ENCODE peak calls at places on chromosomes 7 and 10, in five cellular contexts. One of them, this sample, is unnamed.

GRCh38 chr10:71584902-71585578 is 134.5 kb downstream of the C10orf105 start:
- DNase-seq in M059J: no peak
- DNase-seq in activated T-cell treated with anti-CD3 and anti-CD28 coated beads, Interleukin-2, amount 50 U/mL, for 24 hours: no peak
- DNase-seq in activated CD4-positive, alpha-beta T cell treated with anti-CD3 and anti-CD28 coated beads for 1 hour: no peak
- DNase-seq in sigmoid colon: no peak
- DNase-seq in this sample: no peak

GRCh38 chr10:58662314-58662713 is 149.6 kb downstream of the BICC1 start:
- DNase-seq in activated CD4-positive, alpha-beta T cell treated with anti-CD3 and anti-CD28 coated beads for 1 hour: no peak
- DNase-seq in sigmoid colon: no peak
- DNase-seq in M059J: peak
- DNase-seq in activated T-cell treated with anti-CD3 and anti-CD28 coated beads, Interleukin-2, amount 50 U/mL, for 24 hours: no peak
- DNase-seq in this sample: no peak

GRCh38 chr10:19749185-19749729 is 67.0 kb upstream of the PLXDC2 start:
- DNase-seq in M059J: peak
- DNase-seq in activated T-cell treated with anti-CD3 and anti-CD28 coated beads, Interleukin-2, amount 50 U/mL, for 24 hours: no peak
- DNase-seq in sigmoid colon: no peak
- DNase-seq in activated CD4-positive, alpha-beta T cell treated with anti-CD3 and anti-CD28 coated beads for 1 hour: no peak
- DNase-seq in this sample: no peak

GRCh38 chr10:118488710-118489497 is 106.5 kb downstream of the PRLHR start:
- DNase-seq in activated CD4-positive, alpha-beta T cell treated with anti-CD3 and anti-CD28 coated beads for 1 hour: no peak
- DNase-seq in activated T-cell treated with anti-CD3 and anti-CD28 coated beads, Interleukin-2, amount 50 U/mL, for 24 hours: no peak
- DNase-seq in M059J: peak
- DNase-seq in sigmoid colon: no peak
- DNase-seq in this sample: no peak

GRCh38 chr7:107150375-107151073 is 18.3 kb upstream of the HBP1 start:
- DNase-seq in sigmoid colon: peak
- DNase-seq in activated CD4-positive, alpha-beta T cell treated with anti-CD3 and anti-CD28 coated beads for 1 hour: peak
- DNase-seq in activated T-cell treated with anti-CD3 and anti-CD28 coated beads, Interleukin-2, amount 50 U/mL, for 24 hours: peak
- DNase-seq in M059J: peak
- DNase-seq in this sample: no peak

GRCh38 chr7:85475071-85475470 is 288.2 kb upstream of the SEMA3D start:
- DNase-seq in activated T-cell treated with anti-CD3 and anti-CD28 coated beads, Interleukin-2, amount 50 U/mL, for 24 hours: no peak
- DNase-seq in M059J: no peak
- DNase-seq in activated CD4-positive, alpha-beta T cell treated with anti-CD3 and anti-CD28 coated beads for 1 hour: no peak
- DNase-seq in sigmoid colon: no peak
- DNase-seq in this sample: no peak

GRCh38 chr10:1084011-1084950 is 28.1 kb downstream of the WDR37 start:
- DNase-seq in sigmoid colon: no peak
- DNase-seq in activated T-cell treated with anti-CD3 and anti-CD28 coated beads, Interleukin-2, amount 50 U/mL, for 24 hours: no peak
- DNase-seq in M059J: no peak
- DNase-seq in activated CD4-positive, alpha-beta T cell treated with anti-CD3 and anti-CD28 coated beads for 1 hour: no peak
- DNase-seq in this sample: no peak

GRCh38 chr7:64277630-64278029 is 36.1 kb upstream of the ZNF736 start:
- DNase-seq in M059J: no peak
- DNase-seq in activated T-cell treated with anti-CD3 and anti-CD28 coated beads, Interleukin-2, amount 50 U/mL, for 24 hours: no peak
- DNase-seq in sigmoid colon: no peak
- DNase-seq in activated CD4-positive, alpha-beta T cell treated with anti-CD3 and anti-CD28 coated beads for 1 hour: no peak
- DNase-seq in this sample: no peak

GRCh38 chr7:42151309-42151708 is 85.7 kb downstream of the GLI3 start:
- DNase-seq in activated T-cell treated with anti-CD3 and anti-CD28 coated beads, Interleukin-2, amount 50 U/mL, for 24 hours: no peak
- DNase-seq in sigmoid colon: no peak
- DNase-seq in M059J: no peak
- DNase-seq in activated CD4-positive, alpha-beta T cell treated with anti-CD3 and anti-CD28 coated beads for 1 hour: no peak
- DNase-seq in this sample: no peak

GRCh38 chr7:55130554-55131198 is 111.9 kb downstream of the EGFR start:
- DNase-seq in activated T-cell treated with anti-CD3 and anti-CD28 coated beads, Interleukin-2, amount 50 U/mL, for 24 hours: no peak
- DNase-seq in sigmoid colon: peak
- DNase-seq in activated CD4-positive, alpha-beta T cell treated with anti-CD3 and anti-CD28 coated beads for 1 hour: no peak
- DNase-seq in M059J: peak
- DNase-seq in this sample: no peak

GRCh38 chr7:620052-620451 is 100.4 kb upstream of the PDGFA start:
- DNase-seq in sigmoid colon: no peak
- DNase-seq in M059J: peak
- DNase-seq in activated CD4-positive, alpha-beta T cell treated with anti-CD3 and anti-CD28 coated beads for 1 hour: no peak
- DNase-seq in activated T-cell treated with anti-CD3 and anti-CD28 coated beads, Interleukin-2, amount 50 U/mL, for 24 hours: peak
- DNase-seq in this sample: no peak

GRCh38 chr10:60714242-60714641 is 64.0 kb upstream of the CDK1 start:
- DNase-seq in activated T-cell treated with anti-CD3 and anti-CD28 coated beads, Interleukin-2, amount 50 U/mL, for 24 hours: no peak
- DNase-seq in sigmoid colon: no peak
- DNase-seq in activated CD4-positive, alpha-beta T cell treated with anti-CD3 and anti-CD28 coated beads for 1 hour: no peak
- DNase-seq in M059J: no peak
- DNase-seq in this sample: no peak

GRCh38 chr7:87600130-87601124 is at the start of gene ABCB1:
- DNase-seq in activated CD4-positive, alpha-beta T cell treated with anti-CD3 and anti-CD28 coated beads for 1 hour: peak
- DNase-seq in sigmoid colon: peak
- DNase-seq in M059J: peak
- DNase-seq in activated T-cell treated with anti-CD3 and anti-CD28 coated beads, Interleukin-2, amount 50 U/mL, for 24 hours: peak
- DNase-seq in this sample: peak

GRCh38 chr7:140435252-140435895 is 31.5 kb downstream of the RAB19 start:
- DNase-seq in activated T-cell treated with anti-CD3 and anti-CD28 coated beads, Interleukin-2, amount 50 U/mL, for 24 hours: no peak
- DNase-seq in activated CD4-positive, alpha-beta T cell treated with anti-CD3 and anti-CD28 coated beads for 1 hour: no peak
- DNase-seq in M059J: no peak
- DNase-seq in sigmoid colon: peak
- DNase-seq in this sample: no peak

GRCh38 chr7:111531993-111532392 is 30.3 kb downstream of the IMMP2L start:
- DNase-seq in M059J: no peak
- DNase-seq in activated CD4-positive, alpha-beta T cell treated with anti-CD3 and anti-CD28 coated beads for 1 hour: no peak
- DNase-seq in activated T-cell treated with anti-CD3 and anti-CD28 coated beads, Interleukin-2, amount 50 U/mL, for 24 hours: no peak
- DNase-seq in sigmoid colon: no peak
- DNase-seq in this sample: no peak

GRCh38 chr10:45198596-45199379 is 116.6 kb downstream of the OR13A1 start:
- DNase-seq in sigmoid colon: no peak
- DNase-seq in activated T-cell treated with anti-CD3 and anti-CD28 coated beads, Interleukin-2, amount 50 U/mL, for 24 hours: no peak
- DNase-seq in M059J: no peak
- DNase-seq in activated CD4-positive, alpha-beta T cell treated with anti-CD3 and anti-CD28 coated beads for 1 hour: no peak
- DNase-seq in this sample: no peak

GRCh38 chr10:124381011-124381591 is 37.6 kb downstream of the OAT start:
- DNase-seq in sigmoid colon: peak
- DNase-seq in M059J: peak
- DNase-seq in activated T-cell treated with anti-CD3 and anti-CD28 coated beads, Interleukin-2, amount 50 U/mL, for 24 hours: no peak
- DNase-seq in activated CD4-positive, alpha-beta T cell treated with anti-CD3 and anti-CD28 coated beads for 1 hour: no peak
- DNase-seq in this sample: no peak

GRCh38 chr7:35802649-35803048 is 1.8 kb downstream of the SEPTIN7 start:
- DNase-seq in sigmoid colon: no peak
- DNase-seq in activated CD4-positive, alpha-beta T cell treated with anti-CD3 and anti-CD28 coated beads for 1 hour: no peak
- DNase-seq in activated T-cell treated with anti-CD3 and anti-CD28 coated beads, Interleukin-2, amount 50 U/mL, for 24 hours: no peak
- DNase-seq in M059J: no peak
- DNase-seq in this sample: no peak

GRCh38 chr7:2405601-2406345 is 2.4 kb downstream of the CHST12 start:
- DNase-seq in M059J: no peak
- DNase-seq in activated T-cell treated with anti-CD3 and anti-CD28 coated beads, Interleukin-2, amount 50 U/mL, for 24 hours: peak
- DNase-seq in activated CD4-positive, alpha-beta T cell treated with anti-CD3 and anti-CD28 coated beads for 1 hour: peak
- DNase-seq in sigmoid colon: no peak
- DNase-seq in this sample: no peak

GRCh38 chr10:129863231-129863663 is 100.8 kb downstream of the EBF3 start:
- DNase-seq in activated CD4-positive, alpha-beta T cell treated with anti-CD3 and anti-CD28 coated beads for 1 hour: no peak
- DNase-seq in activated T-cell treated with anti-CD3 and anti-CD28 coated beads, Interleukin-2, amount 50 U/mL, for 24 hours: no peak
- DNase-seq in M059J: no peak
- DNase-seq in sigmoid colon: peak
- DNase-seq in this sample: no peak

This sample was measured in chondrocyte.